ENCODE peak calls at places on chromosomes 6 and 20, in eight cellular contexts. L is GM13976, J is AG10803, I is BJ, C is WTC11, M is fibroblast of mammary gland, T is chondrocyte, A is fibroblast of lung. F is an unnamed sample.

GRCh38 chr20:17747431-17747846 is 47.7 kb downstream of the BANF2 start:
- DNase-seq in L (no peak), J (peak), I (peak), C (no peak), M (peak), T (no peak), A (peak), F (peak)

GRCh38 chr6:123901441-123901840 is 97.8 kb downstream of the NKAIN2 start:
- DNase-seq in L (no peak), J (no peak), I (no peak), C (no peak), M (no peak), T (no peak), A (no peak), F (no peak)

GRCh38 chr6:10237284-10238043 is 177.4 kb downstream of the TFAP2A start:
- DNase-seq in L (no peak), J (peak), I (peak), C (no peak), M (peak), T (no peak), A (no peak), F (no peak)

GRCh38 chr6:52418606-52419005 is 1.5 kb upstream of the EFHC1 start:
- DNase-seq in L (no peak), J (no peak), I (no peak), C (no peak), M (no peak), T (no peak), A (no peak), F (no peak)

GRCh38 chr6:2970753-2971419 is 481 bp downstream of the SERPINB6 start:
- DNase-seq in L (peak), J (peak), I (no peak), C (peak), M (no peak), T (no peak), A (peak), F (no peak)

GRCh38 chr20:62243106-62243505 is 4.8 kb downstream of the OSBPL2 start:
- DNase-seq in L (no peak), J (no peak), I (no peak), C (no peak), M (no peak), T (no peak), A (no peak), F (no peak)

GRCh38 chr20:38125157-38126056 is 39.7 kb downstream of the TGM2 start:
- DNase-seq in L (no peak), J (no peak), I (no peak), C (no peak), M (peak), T (peak), A (peak), F (no peak)

GRCh38 chr6:109793793-109794192 is 102.7 kb downstream of the FIG4 start:
- DNase-seq in L (no peak), J (peak), I (peak), C (no peak), M (peak), T (no peak), A (peak), F (peak)

GRCh38 chr20:47120346-47120745 is 225.7 kb downstream of the EYA2 start:
- DNase-seq in L (no peak), J (no peak), I (no peak), C (no peak), M (no peak), T (no peak), A (no peak), F (no peak)

GRCh38 chr6:163554663-163555062 is 140.1 kb downstream of the QKI start:
- DNase-seq in L (peak), J (peak), I (no peak), C (peak), M (peak), T (no peak), A (peak), F (peak)

GRCh38 chr20:26135325-26136110 is 438.9 kb upstream of the ZNF337 start:
- DNase-seq in L (no peak), J (no peak), I (no peak), C (no peak), M (no peak), T (peak), A (no peak), F (no peak)

GRCh38 chr6:136921521-136921935 is 573 bp upstream of the SLC35D3 start:
- DNase-seq in L (peak), J (no peak), I (no peak), C (peak), M (no peak), T (no peak), A (no peak), F (no peak)

GRCh38 chr6:144144996-144145395 is 5.3 kb upstream of the STX11 start:
- DNase-seq in L (no peak), J (no peak), I (no peak), C (no peak), M (no peak), T (no peak), A (no peak), F (no peak)

GRCh38 chr20:61169870-61170269 is 82.2 kb upstream of the CDH4 start:
- DNase-seq in L (no peak), J (no peak), I (no peak), C (no peak), M (no peak), T (no peak), A (no peak), F (no peak)

GRCh38 chr6:56649782-56650181 is 7.1 kb upstream of the DST start:
- DNase-seq in L (no peak), J (no peak), I (no peak), C (no peak), M (peak), T (no peak), A (peak), F (no peak)

GRCh38 chr20:60246751-60247150 is 288.5 kb downstream of the CDH26 start:
- DNase-seq in L (no peak), J (no peak), I (no peak), C (no peak), M (no peak), T (no peak), A (no peak), F (no peak)

GRCh38 chr6:70459235-70459634 is 45.9 kb downstream of the FAM135A start:
- DNase-seq in L (no peak), J (no peak), I (no peak), C (no peak), M (no peak), T (no peak), A (no peak), F (no peak)

GRCh38 chr20:31747640-31748039 is 8.6 kb downstream of the TPX2 start:
- DNase-seq in L (no peak), J (peak), I (no peak), C (no peak), M (peak), T (no peak), A (peak), F (no peak)

GRCh38 chr6:166515072-166515810 is 71.2 kb downstream of the RAMACL start:
- DNase-seq in L (no peak), J (peak), I (peak), C (no peak), M (peak), T (no peak), A (peak), F (peak)
- TF ChIP-seq CTCF in L (no peak), J (peak), I (peak), C (no peak), M (peak), T (peak), A (peak), F (peak)

GRCh38 chr6:170443151-170443662 is 109.9 kb downstream of the PSMB1 start:
- DNase-seq in L (no peak), J (no peak), I (no peak), C (no peak), M (no peak), T (peak), A (no peak), F (no peak)
- TF ChIP-seq CTCF in L (no peak), J (no peak), I (peak), C (no peak), M (no peak), T (no peak), A (no peak), F (no peak)

GRCh38 chr20:49909499-49910339 is 5.6 kb downstream of the SPATA2 start:
- DNase-seq in L (no peak), J (no peak), I (no peak), C (no peak), M (no peak), T (peak), A (no peak), F (no peak)
- TF ChIP-seq CTCF in L (no peak), J (peak), I (no peak), C (no peak), M (peak), T (peak), A (peak), F (no peak)

DNA sequence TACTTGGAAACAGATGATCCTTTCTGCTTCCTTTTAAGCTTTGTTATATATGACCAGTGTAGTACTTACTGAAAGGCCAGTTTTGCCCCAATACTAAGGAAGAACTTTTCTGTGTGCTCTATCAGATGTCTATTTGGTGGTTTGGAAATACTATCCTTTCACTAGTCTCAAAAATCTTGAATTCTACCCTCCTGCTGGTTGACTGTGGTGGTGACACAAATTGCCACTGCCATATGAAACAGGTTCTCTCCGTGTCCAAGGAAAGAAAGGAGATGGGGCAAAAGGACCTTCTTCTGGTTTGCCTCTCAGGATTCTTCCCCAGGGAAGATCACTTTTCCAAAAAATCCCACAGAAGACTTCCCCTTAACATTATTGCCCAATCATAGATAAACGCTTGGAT is 6.2 kb downstream of the GJE1 start:
- DNase-seq in L (no peak), J (no peak), I (no peak), C (no peak), M (no peak), T (no peak), A (no peak), F (no peak)
- TF ChIP-seq CTCF in L (no peak), J (no peak), I (no peak), C (no peak), M (no peak), T (no peak), A (no peak), F (no peak)

DNA sequence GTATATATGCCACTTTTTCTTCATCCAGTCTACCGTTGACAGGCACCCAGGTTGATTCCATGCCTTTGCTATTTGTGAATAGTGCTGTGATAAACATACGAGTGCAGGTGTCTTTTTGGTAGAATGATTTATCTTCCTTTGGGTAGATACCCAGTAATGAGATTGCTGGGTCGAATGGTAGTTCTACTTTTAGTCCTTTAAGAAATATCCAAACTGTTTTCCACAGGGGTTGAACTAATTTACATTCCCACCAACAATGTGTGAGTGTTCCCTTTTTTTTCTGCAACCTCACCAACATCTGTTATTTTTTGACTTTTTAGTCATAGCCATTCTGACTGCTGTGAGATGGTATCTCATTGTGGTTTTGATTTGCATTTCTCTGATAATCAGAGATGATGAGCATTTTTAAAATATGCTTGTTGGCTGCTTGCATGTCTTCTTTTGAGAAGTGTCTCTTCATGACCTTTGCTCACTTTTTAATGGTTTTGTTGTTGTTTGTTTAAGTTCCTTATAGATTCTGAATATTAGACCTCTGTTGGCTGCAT is 1.9 kb upstream of the ZNF831 start:
- DNase-seq in L (no peak), J (no peak), I (no peak), C (no peak), M (no peak), T (no peak), A (no peak), F (no peak)
- TF ChIP-seq CTCF in L (no peak), J (no peak), I (no peak), C (no peak), M (no peak), T (no peak), A (no peak), F (no peak)

GRCh38 chr20:15890358-15890982 is 682.8 kb downstream of the KIF16B start:
- DNase-seq in L (no peak), J (no peak), I (no peak), C (no peak), M (no peak), T (no peak), A (no peak), F (no peak)
- TF ChIP-seq CTCF in L (no peak), J (no peak), I (no peak), C (no peak), M (no peak), T (no peak), A (no peak), F (no peak)

GRCh38 chr20:1882026-1882425 is 13.2 kb upstream of the SIRPA start:
- DNase-seq in L (no peak), J (no peak), I (no peak), C (no peak), M (no peak), T (no peak), A (no peak), F (no peak)
- TF ChIP-seq CTCF in L (no peak), J (no peak), I (no peak), C (no peak), M (no peak), T (no peak), A (no peak), F (no peak)